ENCODE peak calls at places on chromosomes 16 and 17, in six cellular contexts. X is AG09309, S is T-helper 9 cell, B is astrocyte of the spinal cord, G is AG04450, C is NCI-H2029. F is an unnamed sample.

GRCh38 chr16:12255473-12255872 is 278.9 kb downstream of the SNX29 start:
- DNase-seq in X (no peak), S (no peak), B (no peak), G (no peak), C (peak), F (no peak)

GRCh38 chr17:42691021-42691545 is 8.8 kb downstream of the CNTNAP1 start:
- DNase-seq in X (no peak), S (no peak), B (no peak), G (no peak), C (no peak), F (no peak)

GRCh38 chr16:65658339-65659275 is 536.7 kb upstream of the CDH11 start:
- DNase-seq in X (peak), S (no peak), B (peak), G (peak), C (peak), F (no peak)

GRCh38 chr16:242281-242680 is 7.7 kb downstream of the FAM234A start:
- DNase-seq in X (no peak), S (no peak), B (no peak), G (no peak), C (no peak), F (no peak)

GRCh38 chr17:79065105-79065670 is 9.4 kb upstream of the ENGASE start:
- DNase-seq in X (no peak), S (peak), B (no peak), G (no peak), C (no peak), F (peak)

GRCh38 chr16:67187175-67187900 is 2.6 kb downstream of the EXOC3L1 start:
- DNase-seq in X (no peak), S (no peak), B (no peak), G (no peak), C (no peak), F (no peak)

GRCh38 chr16:87795336-87795735 is 29.6 kb upstream of the KLHDC4 start:
- DNase-seq in X (no peak), S (no peak), B (no peak), G (no peak), C (no peak), F (no peak)

GRCh38 chr16:54938351-54939346 is 8.0 kb downstream of the IRX5 start:
- DNase-seq in X (no peak), S (no peak), B (peak), G (no peak), C (no peak), F (no peak)

GRCh38 chr17:79965806-79966205 is 69.9 kb downstream of the TBC1D16 start:
- DNase-seq in X (no peak), S (no peak), B (no peak), G (no peak), C (peak), F (no peak)

GRCh38 chr16:66065869-66066403 is 300.6 kb upstream of the CDH5 start:
- DNase-seq in X (no peak), S (no peak), B (no peak), G (no peak), C (no peak), F (no peak)

GRCh38 chr16:4468972-4469371 is 5.5 kb downstream of the NMRAL1 start:
- DNase-seq in X (no peak), S (no peak), B (no peak), G (no peak), C (no peak), F (no peak)

GRCh38 chr17:7217113-7217987 is 2.3 kb downstream of the DLG4 start:
- DNase-seq in X (no peak), S (no peak), B (peak), G (no peak), C (peak), F (no peak)

GRCh38 chr17:65678534-65678933 is 117.1 kb upstream of the AXIN2 start:
- DNase-seq in X (no peak), S (no peak), B (no peak), G (no peak), C (no peak), F (no peak)

GRCh38 chr17:2173005-2173404 is 118.1 kb downstream of the HIC1 start:
- DNase-seq in X (no peak), S (no peak), B (peak), G (no peak), C (no peak), F (no peak)

GRCh38 chr16:83926726-83927397 is 26.2 kb upstream of the OSGIN1 start:
- DNase-seq in X (peak), S (peak), B (peak), G (peak), C (peak), F (peak)

GRCh38 chr16:71923941-71924690 is 28.8 kb downstream of the IST1 start:
- DNase-seq in X (no peak), S (no peak), B (peak), G (no peak), C (no peak), F (no peak)

GRCh38 chr17:67503184-67503583 is 126.1 kb downstream of the PITPNC1 start:
- DNase-seq in X (no peak), S (no peak), B (peak), G (no peak), C (no peak), F (no peak)

GRCh38 chr16:84528317-84528716 is 23.9 kb upstream of the MEAK7 start:
- DNase-seq in X (no peak), S (no peak), B (no peak), G (no peak), C (no peak), F (no peak)

GRCh38 chr17:44637066-44637465 is 19.2 kb upstream of the MEIOC start:
- DNase-seq in X (no peak), S (no peak), B (peak), G (no peak), C (no peak), F (no peak)

F was measured in T-cell.